ENCODE peak calls at places on chromosome 17, in six cellular contexts. J is activated T-cell treated with anti-CD3 and anti-CD28 coated beads, Interleukin-2, amount 50 U/mL, for 72 hours; K is progenitor cell of endocrine pancreas; R is C1 segment of cervical spinal cord; U is stimulated activated CD4-positive, alpha-beta T cell treated with anti-CD3 and anti-CD28 coated beads, Interleukin-1b, Interleukin-23, amount 100 ng/mL, for 1 hour; T is non-pigmented ciliary epithelial cell. F is an unnamed sample.
A peak's percentile ranks its signal among the peaks of the same experiment; 100 is the strongest.

GRCh38 chr17:12078791-12079190 is 58.1 kb downstream of the MAP2K4 start:
- DNase-seq in J (no peak), T (peak; percentile 60), U (no peak), R (no peak), K (no peak), F (no peak)

GRCh38 chr17:60579090-60579489 is 20.9 kb upstream of the PPM1D start:
- DNase-seq in J (no peak), R (no peak), T (no peak), U (no peak), K (no peak), F (no peak)

GRCh38 chr17:13575922-13576419 is 25.8 kb downstream of the HS3ST3A1 start:
- DNase-seq in K (no peak), R (no peak), J (no peak), T (no peak), U (no peak), F (no peak)

GRCh38 chr17:29617481-29618271 is 5.0 kb downstream of the CORO6 start:
- DNase-seq in J (peak; percentile 93), K (no peak), U (peak; percentile 67), R (peak; percentile 68), T (no peak), F (peak; percentile 90)

GRCh38 chr17:332023-332422 is 20.6 kb downstream of the RPH3AL start:
- DNase-seq in J (no peak), U (no peak), T (no peak), K (no peak), R (no peak), F (no peak)

GRCh38 chr17:75632428-75632827 is 806 bp upstream of the SMIM5 start:
- DNase-seq in R (no peak), U (no peak), T (no peak), K (no peak), J (no peak), F (no peak)

GRCh38 chr17:43398724-43399595 is at the start of gene ARL4D:
- DNase-seq in R (peak; percentile 73), J (peak; percentile 86), T (no peak), U (peak; percentile 33), K (peak; percentile 66), F (peak; percentile 82)

GRCh38 chr17:75525806-75526554 is 483 bp downstream of the LLGL2 start:
- DNase-seq in J (no peak), K (no peak), T (no peak), U (no peak), R (no peak), F (peak; percentile 35)

GRCh38 chr17:7836596-7837374 is 2.8 kb downstream of the KDM6B start:
- DNase-seq in J (peak; percentile 60), T (no peak), R (peak; percentile 72), U (no peak), K (peak; percentile 93), F (peak; percentile 86)

GRCh38 chr17:77212081-77212832 is 71.5 kb downstream of the SEC14L1 start:
- DNase-seq in R (peak; percentile 20), K (no peak), J (no peak), U (no peak), T (no peak), F (no peak)

GRCh38 chr17:72119963-72120877 is 600 bp upstream of the SOX9 start:
- DNase-seq in R (peak; percentile 84), T (no peak), U (no peak), K (peak; percentile 46), J (peak; percentile 13), F (peak; percentile 44)

GRCh38 chr17:35907691-35908090 is 22.9 kb downstream of the RDM1 start:
- DNase-seq in J (no peak), K (no peak), R (no peak), T (no peak), U (no peak), F (no peak)

GRCh38 chr17:50036455-50037320 is 19.2 kb upstream of the ITGA3 start:
- DNase-seq in U (no peak), T (no peak), K (no peak), R (no peak), J (no peak), F (no peak)

GRCh38 chr17:75848523-75849303 is 4.5 kb upstream of the UNC13D start:
- DNase-seq in R (peak; percentile 73), J (peak; percentile 80), K (peak; percentile 56), T (no peak), U (peak; percentile 66), F (peak; percentile 82)

GRCh38 chr17:49287481-49287880 is 56.9 kb upstream of the PHOSPHO1 start:
- DNase-seq in T (no peak), J (no peak), U (no peak), R (no peak), K (no peak), F (no peak)

GRCh38 chr17:44146375-44147346 is 4.9 kb downstream of the HROB start:
- DNase-seq in J (no peak), R (no peak), U (no peak), T (no peak), K (no peak), F (no peak)

GRCh38 chr17:80805032-80805751 is 186.4 kb upstream of the CHMP6 start:
- DNase-seq in R (no peak), J (no peak), U (no peak), K (no peak), T (no peak), F (no peak)

GRCh38 chr17:4475463-4475862 is 23.2 kb upstream of the SPNS2 start:
- DNase-seq in R (no peak), U (no peak), J (no peak), T (no peak), K (no peak), F (no peak)

GRCh38 chr17:8121531-8122390 is 2.1 kb downstream of the HES7 start:
- DNase-seq in J (peak; percentile 87), R (peak; percentile 73), T (no peak), U (no peak), K (peak; percentile 57), F (peak; percentile 86)

GRCh38 chr17:47220531-47220999 is 11.4 kb downstream of the MYL4 start:
- DNase-seq in T (no peak), K (no peak), J (peak; percentile 25), R (no peak), U (no peak), F (no peak)

GRCh38 chr17:36816889-36817288 is 120.4 kb upstream of the LHX1 start:
- DNase-seq in R (no peak), T (no peak), U (no peak), J (no peak), K (no peak), F (no peak)